ENCODE peak calls at places on chromosomes 3 and 15, in nine cellular contexts. A, G, E, B, P, J, M, V and D are unnamed samples.

GRCh38 chr15:94972314-94972713 is 741.0 kb downstream of the MCTP2 start:
- DNase-seq in P (no peak), E (no peak), M (no peak), V (peak), J (no peak), G (no peak), A (no peak), B (no peak), D (no peak)

GRCh38 chr15:32029409-32029861 is 880 bp upstream of the CHRNA7 start:
- DNase-seq in V (no peak), J (no peak), E (peak), A (no peak), G (no peak), P (no peak), M (peak), B (no peak), D (no peak)

GRCh38 chr3:124316034-124316287 is 324.0 kb upstream of the ROPN1 start:
- DNase-seq in E (no peak), A (no peak), G (no peak), J (no peak), B (no peak), P (no peak), V (no peak), M (no peak), D (no peak)

GRCh38 chr3:78728406-78729145 is 1039.2 kb downstream of the ROBO1 start:
- DNase-seq in J (peak), B (peak), V (peak), P (no peak), E (peak), M (no peak), G (peak), A (peak), D (no peak)

GRCh38 chr3:106573605-106574004 is 704.8 kb upstream of the CBLB start:
- DNase-seq in B (no peak), E (no peak), P (no peak), G (no peak), J (no peak), A (no peak), M (no peak), V (no peak), D (no peak)

GRCh38 chr15:29864501-29864900 is 42.2 kb upstream of the TJP1 start:
- DNase-seq in G (no peak), E (no peak), J (no peak), A (no peak), V (no peak), B (no peak), M (no peak), P (no peak), D (no peak)

GRCh38 chr3:16182183-16182582 is 7.7 kb downstream of the GALNT15 start:
- DNase-seq in V (no peak), M (no peak), B (no peak), G (no peak), A (peak), E (no peak), J (no peak), P (no peak), D (no peak)

GRCh38 chr3:194330579-194330978 is 20.5 kb downstream of the CPN2 start:
- DNase-seq in G (no peak), M (no peak), P (no peak), J (no peak), V (peak), A (no peak), B (peak), E (peak), D (no peak)

GRCh38 chr15:74901612-74902063 is 5.0 kb downstream of the FAM219B start:
- DNase-seq in A (peak), B (peak), J (peak), P (peak), G (no peak), V (peak), M (peak), E (peak), D (peak)

GRCh38 chr15:25372298-25372697 is 66.5 kb downstream of the UBE3A start:
- DNase-seq in A (peak), J (no peak), G (no peak), V (peak), P (no peak), B (peak), E (no peak), M (no peak), D (no peak)

GRCh38 chr15:32004249-32004648 is 26.1 kb upstream of the CHRNA7 start:
- DNase-seq in M (no peak), G (no peak), A (no peak), J (no peak), B (no peak), E (no peak), P (no peak), V (no peak), D (no peak)

GRCh38 chr3:129197341-129197740 is 13.6 kb upstream of the CNBP start:
- DNase-seq in B (no peak), J (no peak), E (no peak), A (no peak), V (no peak), M (no peak), G (no peak), P (no peak), D (no peak)

GRCh38 chr3:104909188-104909587 is 457.5 kb upstream of the ALCAM start:
- DNase-seq in B (peak), A (peak), V (peak), G (peak), P (no peak), M (no peak), J (no peak), E (no peak), D (no peak)

GRCh38 chr3:52763466-52763865 is 7.3 kb downstream of the NEK4 start:
- DNase-seq in A (peak), P (no peak), M (no peak), V (peak), B (peak), E (no peak), G (no peak), J (no peak), D (no peak)

GRCh38 chr15:39887832-39888231 is 32.2 kb downstream of the GPR176 start:
- DNase-seq in J (no peak), V (peak), M (no peak), B (peak), A (peak), P (no peak), E (peak), G (no peak), D (no peak)

GRCh38 chr3:121724130-121724529 is 25.4 kb downstream of the GOLGB1 start:
- DNase-seq in G (no peak), M (no peak), A (no peak), V (no peak), B (no peak), E (no peak), J (no peak), P (no peak), D (no peak)

GRCh38 chr15:95902606-95903005 is 427.9 kb upstream of the NR2F2 start:
- DNase-seq in V (no peak), J (no peak), A (no peak), G (no peak), P (no peak), M (no peak), B (no peak), E (no peak), D (no peak)

GRCh38 chr15:58517252-58517681 is 85.5 kb downstream of the LIPC start:
- DNase-seq in G (no peak), J (no peak), E (no peak), V (no peak), P (no peak), M (no peak), B (no peak), A (no peak), D (no peak)

GRCh38 chr3:48624767-48625166 is 3.2 kb upstream of the TMEM89 start:
- DNase-seq in E (no peak), A (no peak), V (no peak), M (no peak), P (no peak), J (no peak), G (no peak), B (no peak), D (no peak)

GRCh38 chr3:169534439-169534838 is 129.1 kb downstream of the MECOM start:
- DNase-seq in P (no peak), J (no peak), M (no peak), G (no peak), A (no peak), E (no peak), B (no peak), V (no peak), D (no peak)

GRCh38 chr3:108406063-108406660 is 104.2 kb downstream of the MYH15 start:
- DNase-seq in P (no peak), E (no peak), A (no peak), J (no peak), B (no peak), M (no peak), G (no peak), V (peak), D (no peak)

GRCh38 chr3:186044973-186045372 is 63.9 kb downstream of the ETV5 start:
- DNase-seq in P (no peak), E (peak), A (no peak), B (no peak), G (no peak), V (peak), M (peak), J (no peak), D (no peak)
- TF ChIP-seq CTCF in P (no peak), E (no peak), A (no peak), B (no peak), G (no peak), V (no peak), M (no peak), J (no peak), D (no peak)

GRCh38 chr3:173538410-173538809 is 140.9 kb downstream of the NLGN1 start:
- DNase-seq in V (no peak), B (no peak), E (no peak), P (no peak), M (no peak), G (no peak), J (no peak), A (no peak), D (no peak)
- TF ChIP-seq CTCF in V (no peak), B (no peak), E (no peak), P (no peak), M (no peak), G (no peak), J (no peak), A (no peak), D (no peak)

DNA sequence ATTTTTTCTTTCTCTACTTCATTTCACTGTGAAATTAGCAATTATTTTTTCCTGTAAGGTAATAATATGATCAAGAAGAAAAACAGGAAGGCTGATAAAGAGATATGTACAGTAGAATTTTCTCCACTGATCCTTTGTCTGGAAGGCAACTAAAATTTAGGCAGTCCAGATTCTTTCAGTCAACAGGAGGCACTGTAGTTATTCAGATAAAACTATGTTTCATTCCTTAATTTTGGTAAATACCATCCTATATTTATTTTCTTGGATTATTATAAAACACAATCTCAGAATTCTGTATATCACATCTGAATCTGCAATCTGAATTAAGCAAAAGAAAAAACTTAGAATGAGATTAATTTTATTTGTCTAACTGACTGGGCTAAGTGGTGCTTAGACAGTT is 343.2 kb downstream of the LSAMP start:
- DNase-seq in A (no peak), J (no peak), E (no peak), G (no peak), B (no peak), V (peak), M (no peak), P (no peak), D (no peak)
- TF ChIP-seq CTCF in A (no peak), J (no peak), E (no peak), G (no peak), B (no peak), V (peak), M (no peak), P (no peak), D (no peak)

GRCh38 chr3:37993811-37994638 is 3.4 kb downstream of the VILL start:
- DNase-seq in M (no peak), A (peak), V (peak), G (no peak), E (peak), J (peak), P (peak), B (peak), D (no peak)
- TF ChIP-seq CTCF in M (no peak), A (no peak), V (no peak), G (no peak), E (no peak), J (no peak), P (no peak), B (no peak), D (no peak)

GRCh38 chr15:33234019-33234418 is 39.5 kb upstream of the FMN1 start:
- DNase-seq in A (peak), G (no peak), E (no peak), B (peak), P (no peak), M (peak), J (no peak), V (peak), D (no peak)
- TF ChIP-seq CTCF in A (peak), G (peak), E (peak), B (no peak), P (no peak), M (peak), J (peak), V (peak), D (peak)

GRCh38 chr3:148975277-148975676 is 16.1 kb upstream of the GYG1 start:
- DNase-seq in A (no peak), M (no peak), G (no peak), B (no peak), J (peak), P (no peak), V (no peak), E (no peak), D (no peak)
- TF ChIP-seq CTCF in A (no peak), M (no peak), G (no peak), B (no peak), J (no peak), P (no peak), V (no peak), E (no peak), D (no peak)

DNA sequence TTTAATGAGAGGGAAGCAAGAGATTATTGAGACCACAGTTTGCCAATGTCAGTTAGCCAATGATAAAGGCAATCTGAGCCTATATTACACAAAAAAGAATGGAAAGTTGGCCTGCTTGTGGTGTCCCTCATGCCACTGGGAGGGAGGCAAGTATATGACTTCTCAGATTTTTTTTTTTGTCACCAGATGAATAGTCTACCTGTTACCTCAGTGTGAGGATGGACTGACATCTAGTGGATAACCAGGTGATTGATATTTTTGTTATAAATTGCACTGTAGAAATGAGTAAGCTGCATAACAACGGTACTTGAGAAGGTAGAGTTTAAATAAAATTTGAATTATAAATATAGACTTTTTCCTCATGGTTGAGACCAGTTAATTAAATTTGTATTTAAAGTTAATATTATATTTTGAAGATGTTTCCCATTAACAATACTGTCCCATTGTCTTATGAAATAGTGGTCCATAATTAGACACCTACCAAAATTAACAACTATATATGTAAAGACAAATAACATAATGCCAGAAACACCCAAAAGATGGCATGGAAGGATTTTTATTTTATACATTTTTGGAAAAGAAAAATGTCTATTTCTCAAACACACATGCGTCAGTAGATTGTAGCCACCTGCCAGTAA is 237.8 kb upstream of the GADL1 start:
- DNase-seq in G (peak), J (no peak), E (no peak), A (peak), B (no peak), P (no peak), M (no peak), V (peak), D (no peak)
- TF ChIP-seq CTCF in G (peak), J (peak), E (peak), A (peak), B (peak), P (peak), M (peak), V (peak), D (peak)

DNA sequence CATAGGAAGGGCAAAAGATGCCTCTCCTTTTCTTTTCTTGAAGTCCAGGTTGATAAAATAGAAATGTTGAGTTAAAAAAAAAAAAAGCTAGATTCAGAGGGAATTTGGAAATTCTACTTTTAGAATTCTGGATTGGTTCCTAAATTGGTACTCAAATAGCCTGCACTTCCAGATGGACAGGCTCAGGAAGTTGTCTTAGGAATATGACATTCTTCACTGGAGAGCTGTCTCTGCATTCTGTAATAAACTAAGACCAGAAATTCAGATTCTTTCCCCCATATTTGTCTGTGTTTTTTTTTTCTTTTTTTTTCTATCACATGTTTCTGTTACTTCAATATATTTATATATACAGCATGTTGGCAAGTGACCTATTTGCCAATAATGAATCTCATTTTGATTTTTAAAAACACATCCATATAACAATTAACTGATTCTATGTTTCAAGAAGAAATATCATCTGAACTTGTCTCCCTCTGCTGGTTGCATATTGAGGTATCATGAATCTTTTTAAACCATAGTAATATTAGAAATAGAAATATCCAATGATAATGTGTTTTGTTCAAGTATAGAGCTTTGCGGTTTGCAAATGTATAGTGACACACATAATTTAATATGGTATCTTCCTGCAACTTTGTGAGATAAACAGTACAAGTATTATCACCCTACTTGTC is 8.5 kb upstream of the LSAMP start:
- DNase-seq in E (no peak), B (no peak), J (no peak), G (no peak), P (no peak), A (no peak), V (peak), M (no peak), D (no peak)
- TF ChIP-seq CTCF in E (no peak), B (no peak), J (no peak), G (no peak), P (no peak), A (no peak), V (peak), M (peak), D (no peak)

DNA sequence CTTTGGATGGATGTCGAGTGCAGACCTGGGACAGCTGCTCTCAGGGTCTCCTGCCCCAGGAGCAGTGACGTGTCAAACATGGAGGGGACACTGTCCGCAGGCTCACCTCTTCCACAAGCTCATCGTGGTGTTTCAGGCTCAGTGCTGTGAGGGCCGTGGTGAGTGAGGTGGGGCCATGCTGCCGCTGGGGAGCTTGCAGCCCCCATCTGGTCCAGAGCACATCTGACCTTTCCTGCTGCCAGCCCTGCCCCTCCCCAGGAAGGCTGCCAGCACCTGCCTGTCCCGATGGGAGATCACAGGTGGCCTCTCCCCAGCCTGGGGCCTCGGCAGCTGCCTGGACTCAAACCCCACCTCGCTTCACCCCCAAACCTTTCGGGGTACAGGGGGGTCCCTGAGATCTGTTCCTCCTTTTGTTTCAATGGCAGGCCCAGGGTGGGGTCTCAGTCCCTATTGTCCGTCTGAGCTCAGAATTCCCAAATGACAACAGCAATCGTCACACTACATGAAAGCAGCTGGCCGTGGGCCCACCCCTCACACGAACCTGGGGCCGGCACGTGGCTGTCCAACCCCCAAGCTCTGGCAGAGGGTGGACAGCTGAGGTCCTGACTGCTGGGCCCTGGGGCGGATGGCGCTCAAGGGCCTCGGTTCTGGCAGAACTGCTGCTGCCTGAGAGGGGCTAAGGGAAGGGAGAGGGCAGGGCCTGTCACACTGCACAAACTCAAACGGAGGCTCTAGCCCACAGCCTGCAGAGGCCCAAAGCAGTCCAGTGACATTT is 65.0 kb upstream of the RPL32 start:
- DNase-seq in E (no peak), G (no peak), B (no peak), V (no peak), M (no peak), P (no peak), J (no peak), A (no peak), D (no peak)
- TF ChIP-seq CTCF in E (no peak), G (no peak), B (no peak), V (no peak), M (no peak), P (no peak), J (no peak), A (no peak), D (no peak)

DNA sequence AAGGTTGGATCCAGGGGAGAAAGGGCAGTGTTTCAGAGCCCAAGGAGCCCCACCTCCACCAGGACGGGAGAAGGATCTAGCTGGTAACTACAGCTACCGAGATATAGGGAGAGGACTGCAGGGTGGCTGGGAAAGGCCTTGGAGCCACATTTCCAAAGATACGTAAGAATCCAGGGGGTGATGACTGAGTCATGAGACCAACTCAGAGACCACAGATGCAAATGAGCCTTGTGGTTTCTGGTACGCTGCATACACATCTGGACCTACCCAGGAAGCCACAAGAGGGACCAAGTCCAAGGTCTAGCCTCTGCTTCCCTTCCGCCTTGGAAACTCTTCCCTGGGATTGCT is 13.5 kb downstream of the IGDCC4 start:
- DNase-seq in B (no peak), E (no peak), A (peak), G (peak), V (peak), J (no peak), P (no peak), M (no peak), D (no peak)
- TF ChIP-seq CTCF in B (no peak), E (no peak), A (peak), G (no peak), V (no peak), J (no peak), P (no peak), M (no peak), D (no peak)